ENCODE peak calls at places on chromosomes 3 and 15, in four cellular contexts. C, R, E and A are unnamed samples.

GRCh38 chr15:59622289-59622688 is 10.7 kb downstream of the GCNT3 start:
- DNase-seq in C (peak; percentile 33), R (peak; percentile 34), E (peak; percentile 79), A (peak; percentile 86)

GRCh38 chr15:56989411-56989924 is 71.0 kb downstream of the TCF12 start:
- DNase-seq in C (no peak), R (peak; percentile 17), E (peak; percentile 66), A (peak; percentile 37)

GRCh38 chr3:149812606-149813366 is at the start of gene RNF13:
- DNase-seq in C (peak; percentile 92), R (peak; percentile 94), E (peak; percentile 89), A (peak; percentile 96)

GRCh38 chr3:126277629-126278378 is 79.4 kb downstream of the KLF15 start:
- DNase-seq in C (no peak), R (no peak), E (no peak), A (no peak)

GRCh38 chr15:43199945-43200488 is 14.8 kb downstream of the CCNDBP1 start:
- DNase-seq in C (no peak), R (no peak), E (no peak), A (no peak)

GRCh38 chr15:38647683-38648082 is 83.1 kb upstream of the RASGRP1 start:
- DNase-seq in C (no peak), R (peak; percentile 19), E (peak; percentile 13), A (peak; percentile 20)

GRCh38 chr3:127442551-127442950 is 148.0 kb downstream of the TPRA1 start:
- DNase-seq in C (no peak), R (no peak), E (no peak), A (no peak)

GRCh38 chr15:82045179-82045891 is 483 bp downstream of the MEX3B start:
- DNase-seq in C (no peak), R (peak; percentile 54), E (no peak), A (peak; percentile 45)

GRCh38 chr3:128076783-128077624 is 24.8 kb downstream of the SEC61A1 start:
- DNase-seq in C (peak; percentile 79), R (no peak), E (no peak), A (no peak)

GRCh38 chr3:69472093-69472492 is 86.2 kb upstream of the FRMD4B start:
- DNase-seq in C (no peak), R (no peak), E (no peak), A (no peak)

GRCh38 chr3:124360626-124361025 is 368.7 kb upstream of the ROPN1 start:
- DNase-seq in C (no peak), R (no peak), E (no peak), A (no peak)

GRCh38 chr15:75042730-75043508 is 19.5 kb downstream of the PPCDC start:
- DNase-seq in C (peak; percentile 68), R (peak; percentile 64), E (peak; percentile 93), A (peak; percentile 76)

GRCh38 chr3:194137314-194138097 is 1.6 kb downstream of the HES1 start:
- DNase-seq in C (peak; percentile 59), R (peak; percentile 68), E (peak; percentile 29), A (no peak)

GRCh38 chr15:60389261-60390077 is 8.3 kb downstream of the ANXA2 start:
- DNase-seq in C (no peak), R (no peak), E (no peak), A (no peak)

GRCh38 chr15:46900992-46901391 is 816.3 kb upstream of the SEMA6D start:
- DNase-seq in C (no peak), R (no peak), E (no peak), A (no peak)

DNA sequence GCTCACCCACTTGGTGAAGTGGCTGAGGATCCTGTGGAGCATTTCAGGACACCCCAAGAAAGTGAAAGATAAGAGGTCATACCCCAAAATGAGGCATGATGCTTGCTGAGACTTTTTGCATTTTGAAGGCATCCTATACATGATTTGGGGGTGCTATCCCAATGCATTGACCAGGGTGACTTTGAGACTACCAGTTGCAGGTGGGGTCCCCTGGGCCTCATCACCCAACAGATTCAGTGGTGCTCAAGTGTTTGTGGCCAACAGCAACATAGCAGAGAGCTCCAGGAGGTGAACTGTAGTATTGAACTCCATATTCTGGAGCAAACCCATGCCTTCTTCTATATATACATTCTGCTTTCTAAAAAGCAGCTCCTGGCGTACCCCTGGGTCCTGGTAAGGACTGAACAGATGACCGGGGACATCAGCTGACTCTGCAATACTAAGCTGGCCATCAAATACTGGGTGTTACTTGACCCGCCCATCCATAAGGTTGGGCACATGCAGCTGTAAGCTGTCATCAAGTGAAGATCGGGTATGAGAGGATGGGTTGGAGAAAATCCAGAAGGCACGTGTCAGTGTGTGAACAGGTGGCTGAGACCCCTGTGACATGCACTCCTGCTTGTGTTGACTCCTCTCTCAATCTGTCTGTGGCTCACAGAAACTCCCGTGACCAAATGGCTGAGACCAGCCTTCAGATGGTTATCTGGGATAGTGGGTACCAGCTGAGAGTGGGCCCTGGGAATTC is 143.3 kb downstream of the KLF13 start:
- DNase-seq in C (no peak), R (no peak), E (no peak), A (no peak)
- TF ChIP-seq MAZ in C (no peak), R (no peak), E (no peak), A (no peak)

DNA sequence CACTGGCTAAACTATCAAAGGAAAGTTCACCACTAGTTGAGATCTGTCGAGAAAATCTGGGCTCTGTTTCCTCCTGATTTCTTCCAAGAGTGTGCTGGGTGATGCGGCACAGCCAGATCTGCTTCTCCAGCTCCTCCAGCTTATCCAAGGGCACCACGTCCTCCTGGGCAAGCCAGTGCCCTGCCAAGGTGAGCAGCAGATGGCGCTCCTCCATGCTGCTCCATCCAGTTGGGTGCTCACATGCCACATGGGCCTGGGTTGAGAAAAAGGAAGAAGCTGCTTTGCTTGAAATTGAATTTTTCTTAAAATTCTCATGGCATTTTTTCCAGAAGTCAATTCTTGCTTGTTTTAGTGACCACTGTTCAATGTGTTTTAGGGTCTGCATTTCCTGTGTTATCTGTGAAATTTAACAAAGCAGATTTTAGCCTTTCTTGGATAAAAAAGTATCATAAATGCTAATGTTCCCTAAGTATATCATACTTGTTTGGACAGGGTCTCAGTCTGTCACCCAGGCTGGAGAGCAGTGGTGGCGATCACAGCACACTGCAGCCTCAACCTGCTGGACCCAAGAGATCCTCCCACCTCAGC is 47.3 kb downstream of the EIF3J start:
- DNase-seq in C (no peak), R (no peak), E (peak; percentile 36), A (peak; percentile 62)
- TF ChIP-seq MAZ in C (no peak), R (no peak), E (no peak), A (no peak)

GRCh38 chr15:26729581-26729980 is 43.3 kb downstream of the GABRB3 start:
- DNase-seq in C (no peak), R (no peak), E (no peak), A (no peak)
- TF ChIP-seq MAZ in C (no peak), R (no peak), E (no peak), A (no peak)

GRCh38 chr15:68421798-68422402 is 10.1 kb downstream of the ITGA11 start:
- DNase-seq in C (no peak), R (peak; percentile 48), E (no peak), A (no peak)
- TF ChIP-seq MAZ in C (no peak), R (no peak), E (no peak), A (no peak)

DNA sequence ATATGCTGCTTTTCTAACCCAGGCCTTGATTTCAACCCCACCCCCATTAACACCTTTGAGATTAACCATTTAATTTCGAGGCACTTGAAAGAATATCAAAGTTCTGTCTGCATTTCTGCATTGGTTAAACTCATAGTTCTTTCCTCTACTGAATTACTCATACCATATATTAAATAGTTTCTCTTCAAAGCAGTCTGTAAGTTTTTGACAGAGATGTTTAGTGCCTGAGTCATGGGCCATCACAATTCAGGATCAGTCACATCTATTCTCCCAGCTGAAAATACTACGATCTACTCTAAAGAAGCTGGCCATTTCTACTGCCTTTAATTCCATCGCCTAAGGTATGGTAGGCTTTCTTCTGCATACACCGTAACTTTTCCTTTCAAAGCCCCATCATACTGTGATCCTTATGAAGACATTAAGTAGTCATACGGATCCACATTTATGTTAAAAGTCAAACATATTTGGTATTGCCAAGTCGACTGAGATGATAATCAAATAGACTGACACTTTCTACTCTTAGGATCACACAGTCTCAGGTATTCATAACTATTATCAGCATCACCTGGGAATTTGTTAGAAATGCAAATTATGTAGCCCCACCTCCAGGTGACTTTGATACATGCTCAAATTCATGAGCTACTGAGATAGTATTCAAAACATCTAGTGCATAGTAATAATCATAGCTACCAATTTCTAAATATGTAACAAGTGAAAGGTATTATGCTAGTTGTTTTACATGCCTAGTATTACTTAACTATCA is 489.4 kb upstream of the IL12A start:
- DNase-seq in C (no peak), R (peak; percentile 49), E (no peak), A (no peak)
- TF ChIP-seq MAZ in C (no peak), R (no peak), E (no peak), A (no peak)

GRCh38 chr3:106699093-106699492 is 678.1 kb upstream of the CCDC54 start:
- DNase-seq in C (no peak), R (no peak), E (no peak), A (no peak)
- TF ChIP-seq MAZ in C (no peak), R (no peak), E (no peak), A (no peak)

GRCh38 chr15:89104172-89104564 is 15.9 kb downstream of the ABHD2 start:
- DNase-seq in C (no peak), R (peak; percentile 29), E (no peak), A (no peak)

GRCh38 chr15:89103481-89104171 is 15.4 kb downstream of the ABHD2 start:
- DNase-seq in C (no peak), R (no peak), E (no peak), A (no peak)

GRCh38 chr15:89098281-89098680 is 10.0 kb downstream of the ABHD2 start:
- DNase-seq in C (no peak), R (peak; percentile 40), E (no peak), A (peak; percentile 43)

GRCh38 chr15:89099968-89100367 is 11.7 kb downstream of the ABHD2 start:
- DNase-seq in C (no peak), R (no peak), E (no peak), A (no peak)

GRCh38 chr15:89101302-89102191 is 13.3 kb downstream of the ABHD2 start:
- DNase-seq in C (no peak), R (peak; percentile 100), E (peak; percentile 45), A (peak; percentile 98)
- TF ChIP-seq MAZ in C (no peak), R (peak; percentile 81), E (no peak), A (no peak)